ENCODE peak calls at places on chromosomes 3 and 15, in seven cellular contexts. Y is naive thymus-derived CD8-positive, alpha-beta T cell; C is Panc1; U is RWPE2; Z is T-cell; W is right cardiac atrium; Q is GM23338. K is an unnamed sample.

GRCh38 chr3:33075996-33076395 is 20.9 kb downstream of the GLB1 start:
- ATAC-seq in Y (no peak), C (no peak), U (no peak), Z (no peak), W (peak), Q (no peak), K (no peak)

GRCh38 chr15:67935244-67935643 is 95.4 kb upstream of the RNU6-1 start:
- ATAC-seq in Y (no peak), C (no peak), U (no peak), Z (no peak), W (peak), Q (no peak), K (no peak)

GRCh38 chr15:88090406-88091085 is 166.0 kb downstream of the NTRK3 start:
- ATAC-seq in Y (no peak), C (no peak), U (no peak), Z (no peak), W (peak), Q (no peak), K (no peak)

GRCh38 chr3:109127533-109127932 is 9.0 kb upstream of the C3orf85 start:
- ATAC-seq in Y (no peak), C (no peak), U (no peak), Z (no peak), W (no peak), Q (no peak), K (no peak)

GRCh38 chr15:79170256-79170664 is 79.7 kb upstream of the RASGRF1 start:
- ATAC-seq in Y (no peak), C (peak), U (peak), Z (no peak), W (peak), Q (no peak), K (peak)

GRCh38 chr3:15859507-15860013 is 61.8 kb upstream of the ANKRD28 start:
- ATAC-seq in Y (peak), C (peak), U (peak), Z (peak), W (peak), Q (peak), K (peak)

GRCh38 chr15:39127925-39128617 is 452.8 kb upstream of the THBS1 start:
- ATAC-seq in Y (no peak), C (peak), U (peak), Z (no peak), W (peak), Q (peak), K (peak)

GRCh38 chr15:98003976-98004375 is 43.5 kb downstream of the ARRDC4 start:
- ATAC-seq in Y (no peak), C (no peak), U (peak), Z (no peak), W (no peak), Q (no peak), K (no peak)

GRCh38 chr3:184039414-184039813 is 7.9 kb downstream of the HTR3D start:
- ATAC-seq in Y (no peak), C (no peak), U (peak), Z (no peak), W (no peak), Q (no peak), K (no peak)

GRCh38 chr3:111292117-111292516 is 220.5 kb downstream of the NECTIN3 start:
- ATAC-seq in Y (no peak), C (no peak), U (no peak), Z (no peak), W (no peak), Q (no peak), K (no peak)

GRCh38 chr3:186476541-186476940 is 67.6 kb downstream of the CRYGS start:
- ATAC-seq in Y (no peak), C (no peak), U (no peak), Z (no peak), W (no peak), Q (no peak), K (no peak)

GRCh38 chr15:64412216-64412615 is 24.6 kb downstream of the TRIP4 start:
- ATAC-seq in Y (no peak), C (no peak), U (peak), Z (no peak), W (no peak), Q (no peak), K (no peak)

GRCh38 chr15:36601952-36602351 is 22.5 kb downstream of the CDIN1 start:
- ATAC-seq in Y (no peak), C (no peak), U (no peak), Z (no peak), W (peak), Q (no peak), K (peak)

GRCh38 chr3:131835906-131836305 is 198.9 kb downstream of the CPNE4 start:
- ATAC-seq in Y (no peak), C (no peak), U (no peak), Z (no peak), W (no peak), Q (no peak), K (no peak)

GRCh38 chr3:132530624-132531023 is 66.4 kb upstream of the ACKR4 start:
- ATAC-seq in Y (no peak), C (no peak), U (no peak), Z (no peak), W (no peak), Q (no peak), K (no peak)

GRCh38 chr3:157078131-157078835 is 81.7 kb downstream of the CCNL1 start:
- ATAC-seq in Y (no peak), C (no peak), U (no peak), Z (no peak), W (no peak), Q (no peak), K (no peak)

GRCh38 chr3:149340310-149340933 is 7.0 kb upstream of the TM4SF18 start:
- ATAC-seq in Y (no peak), C (peak), U (peak), Z (no peak), W (peak), Q (no peak), K (peak)

GRCh38 chr15:99149366-99149765 is 44.5 kb downstream of the SYNM start:
- ATAC-seq in Y (no peak), C (no peak), U (no peak), Z (no peak), W (no peak), Q (no peak), K (no peak)

GRCh38 chr3:71258116-71258515 is 325.4 kb downstream of the FOXP1 start:
- ATAC-seq in Y (no peak), C (no peak), U (peak), Z (peak), W (no peak), Q (peak), K (peak)

GRCh38 chr3:132787616-132788015 is 65.4 kb upstream of the NPHP3 start:
- ATAC-seq in Y (no peak), C (no peak), U (no peak), Z (no peak), W (peak), Q (no peak), K (no peak)

GRCh38 chr3:82208002-82208710 is 446.7 kb upstream of the GBE1 start:
- ATAC-seq in Y (no peak), C (no peak), U (no peak), Z (no peak), W (no peak), Q (no peak), K (no peak)

GRCh38 chr3:126213376-126214044 is 33.1 kb upstream of the ALDH1L1 start:
- ATAC-seq in Y (no peak), C (peak), U (no peak), Z (no peak), W (peak), Q (peak), K (no peak)